ENCODE peak calls at places on chromosomes 1 and 21, in seven cellular contexts. G, C, J, P, L, Q and H are unnamed samples.

GRCh38 chr21:41597227-41597626 is 89.3 kb upstream of the TMPRSS2 start:
- DNase-seq in G (no peak), C (no peak), Q (no peak), L (no peak), P (no peak), J (no peak), H (no peak)

GRCh38 chr1:20507564-20508410 is at the start of gene MUL1:
- DNase-seq in Q (peak), P (peak), C (peak), L (peak), G (no peak), J (peak), H (peak)

GRCh38 chr1:116984406-116985160 is 17.0 kb upstream of the CD101 start:
- DNase-seq in J (no peak), L (no peak), Q (no peak), G (no peak), P (no peak), C (no peak), H (no peak)

GRCh38 chr1:3440711-3441389 is 13.6 kb upstream of the ARHGEF16 start:
- DNase-seq in G (no peak), C (no peak), J (no peak), L (no peak), P (no peak), Q (no peak), H (no peak)

GRCh38 chr1:23369335-23370013 is at the start of gene ZNF436:
- DNase-seq in G (peak), C (peak), P (peak), J (peak), Q (peak), L (peak), H (peak)

GRCh38 chr1:186925881-186926676 is 97.3 kb downstream of the PLA2G4A start:
- DNase-seq in Q (no peak), J (no peak), L (no peak), C (no peak), G (no peak), P (no peak), H (no peak)

GRCh38 chr1:32242341-32242851 is 4.6 kb upstream of the FAM167B start:
- DNase-seq in J (peak), C (no peak), Q (no peak), G (no peak), P (no peak), L (no peak), H (no peak)

GRCh38 chr1:4483031-4483625 is 171.3 kb upstream of the AJAP1 start:
- DNase-seq in L (no peak), C (no peak), J (no peak), Q (no peak), P (no peak), G (no peak), H (no peak)

GRCh38 chr1:72284398-72285073 is 2.2 kb upstream of the NEGR1 start:
- DNase-seq in L (peak), P (peak), Q (no peak), C (peak), G (peak), J (peak), H (no peak)

GRCh38 chr21:27532081-27532480 is 565.2 kb upstream of the ADAMTS5 start:
- DNase-seq in G (no peak), C (no peak), J (no peak), L (no peak), P (no peak), Q (no peak), H (no peak)

GRCh38 chr1:58818075-58818474 is 34.2 kb upstream of the JUN start:
- DNase-seq in J (no peak), G (no peak), L (peak), C (peak), Q (no peak), P (no peak), H (no peak)

GRCh38 chr1:183243190-183244065 is 57.4 kb downstream of the LAMC2 start:
- DNase-seq in C (no peak), L (no peak), P (no peak), G (no peak), J (peak), Q (no peak), H (no peak)

GRCh38 chr1:203607169-203607873 is 19.3 kb upstream of the ATP2B4 start:
- DNase-seq in L (peak), Q (peak), C (peak), G (peak), P (no peak), J (peak), H (peak)

GRCh38 chr1:3265800-3266485 is 188.5 kb upstream of the ARHGEF16 start:
- DNase-seq in J (no peak), L (no peak), C (no peak), G (no peak), Q (no peak), P (peak), H (no peak)

GRCh38 chr1:210298936-210299335 is 29.8 kb upstream of the HHAT start:
- DNase-seq in P (no peak), J (no peak), G (no peak), L (no peak), Q (no peak), C (no peak), H (no peak)

GRCh38 chr1:192784395-192784794 is 24.4 kb upstream of the RGS2 start:
- DNase-seq in G (no peak), P (no peak), L (no peak), Q (no peak), C (no peak), J (no peak), H (no peak)

GRCh38 chr21:38631171-38631570 is 132.9 kb upstream of the ERG start:
- DNase-seq in P (no peak), L (no peak), J (no peak), G (no peak), Q (no peak), C (no peak), H (no peak)

GRCh38 chr1:54585181-54586066 is 37.4 kb downstream of the ACOT11 start:
- DNase-seq in Q (no peak), J (peak), C (no peak), P (no peak), L (no peak), G (no peak), H (no peak)

GRCh38 chr21:42047821-42048613 is 23.1 kb upstream of the UMODL1 start:
- DNase-seq in L (peak), C (peak), P (no peak), Q (no peak), J (peak), G (no peak), H (no peak)

GRCh38 chr1:15510611-15511405 is 13.2 kb downstream of the CASP9 start:
- DNase-seq in G (no peak), L (no peak), C (no peak), J (no peak), P (no peak), Q (no peak), H (no peak)

GRCh38 chr1:227947678-227948492 is at the start of gene WNT9A:
- DNase-seq in Q (no peak), C (peak), J (peak), P (no peak), G (no peak), L (no peak), H (no peak)

GRCh38 chr1:145706282-145706681 is 886 bp downstream of the PDZK1 start:
- DNase-seq in Q (no peak), G (no peak), C (peak), L (no peak), P (no peak), J (no peak), H (no peak)

GRCh38 chr1:64663654-64664053 is 81.2 kb upstream of the RAVER2 start:
- DNase-seq in L (no peak), C (no peak), Q (no peak), P (peak), J (no peak), G (peak), H (no peak)

GRCh38 chr21:36429672-36430546 is 44.7 kb downstream of the CHAF1B start:
- DNase-seq in Q (peak), J (peak), L (peak), G (no peak), P (peak), C (peak), H (peak)

GRCh38 chr1:163410073-163410522 is 88.3 kb downstream of the NUF2 start:
- DNase-seq in G (peak), J (peak), C (no peak), P (peak), L (peak), Q (no peak), H (peak)

GRCh38 chr1:147600119-147601111 is 59.1 kb downstream of the BCL9 start:
- DNase-seq in G (no peak), C (no peak), L (no peak), P (peak), Q (no peak), J (no peak), H (no peak)

GRCh38 chr1:157289001-157289400 is 150.8 kb upstream of the ETV3 start:
- DNase-seq in L (no peak), J (no peak), C (no peak), P (no peak), Q (no peak), G (no peak), H (no peak)

GRCh38 chr1:97379387-97380075 is 541.3 kb downstream of the DPYD start:
- DNase-seq in L (peak), G (no peak), Q (no peak), J (no peak), P (no peak), C (no peak), H (no peak)

GRCh38 chr1:81409262-81409661 is 391.5 kb upstream of the ADGRL2 start:
- DNase-seq in G (no peak), P (no peak), Q (no peak), J (no peak), L (no peak), C (no peak), H (no peak)

GRCh38 chr1:111600295-111600694 is 19.3 kb upstream of the RAP1A start:
- DNase-seq in J (no peak), G (no peak), Q (no peak), L (no peak), P (no peak), C (no peak), H (no peak)

GRCh38 chr1:204359474-204360255 is at the start of gene PLEKHA6:
- DNase-seq in G (peak), C (peak), J (peak), Q (no peak), L (no peak), P (peak), H (no peak)

GRCh38 chr21:42624095-42624830 is 29.2 kb upstream of the PDE9A start:
- DNase-seq in P (no peak), J (no peak), C (no peak), G (no peak), Q (no peak), L (no peak), H (no peak)

GRCh38 chr1:202861420-202862121 is 27.4 kb downstream of the RABIF start:
- DNase-seq in L (peak), J (peak), P (peak), C (peak), G (no peak), Q (no peak), H (no peak)

GRCh38 chr1:245197121-245197520 is 42.3 kb downstream of the KIF26B start:
- DNase-seq in C (no peak), P (peak), G (no peak), J (no peak), L (no peak), Q (no peak), H (no peak)
- H3K27ac ChIP-seq in C (peak), P (no peak), G (no peak), J (no peak), L (no peak), Q (no peak), H (no peak)

GRCh38 chr1:218584418-218585155 is 239.5 kb downstream of the TGFB2 start:
- DNase-seq in G (no peak), J (no peak), C (no peak), Q (no peak), L (no peak), P (peak), H (no peak)
- H3K27ac ChIP-seq in G (no peak), J (no peak), C (no peak), Q (no peak), L (no peak), P (no peak), H (no peak)

DNA sequence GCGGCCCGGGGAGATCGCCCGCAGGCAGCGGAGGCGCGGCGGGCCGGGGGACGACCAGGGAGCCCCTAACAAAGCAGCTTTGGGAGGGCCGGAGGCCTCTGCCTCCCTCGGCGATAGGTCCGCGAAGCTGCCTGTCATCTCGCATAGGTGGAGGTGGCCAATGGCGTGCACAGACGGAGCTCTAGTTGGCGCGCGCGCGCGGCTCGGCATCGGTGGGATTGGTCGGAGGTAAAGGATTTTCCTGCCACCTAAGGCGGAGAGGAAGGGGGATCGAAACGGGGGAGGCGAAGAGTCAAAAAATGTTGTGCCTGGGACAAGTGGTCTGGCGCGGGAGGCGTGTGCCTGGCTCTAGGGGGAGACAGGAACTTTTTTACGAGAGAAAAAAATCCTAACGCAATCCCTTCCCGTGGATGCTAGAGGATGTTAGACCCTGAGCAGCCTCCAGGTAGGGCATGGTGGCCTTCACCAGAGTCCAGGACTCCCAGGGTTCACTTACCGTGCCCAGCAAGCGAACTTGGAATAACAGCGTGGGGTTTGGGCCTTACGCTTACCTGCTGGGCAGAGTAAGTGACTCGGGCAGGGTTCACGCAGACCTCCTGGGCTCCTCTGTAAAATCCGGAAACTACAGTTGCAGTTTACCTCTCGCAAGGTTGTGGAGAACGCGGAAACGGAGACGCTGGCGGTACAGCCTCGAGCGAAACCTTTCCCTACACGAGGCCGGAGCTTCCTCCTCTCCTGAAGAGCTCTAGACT is 99.9 kb upstream of the SOD1 start:
- DNase-seq in L (peak), J (peak), P (peak), Q (peak), C (peak), G (peak), H (peak)
- H3K27ac ChIP-seq in L (no peak), J (no peak), P (peak), Q (no peak), C (no peak), G (peak), H (peak)

DNA sequence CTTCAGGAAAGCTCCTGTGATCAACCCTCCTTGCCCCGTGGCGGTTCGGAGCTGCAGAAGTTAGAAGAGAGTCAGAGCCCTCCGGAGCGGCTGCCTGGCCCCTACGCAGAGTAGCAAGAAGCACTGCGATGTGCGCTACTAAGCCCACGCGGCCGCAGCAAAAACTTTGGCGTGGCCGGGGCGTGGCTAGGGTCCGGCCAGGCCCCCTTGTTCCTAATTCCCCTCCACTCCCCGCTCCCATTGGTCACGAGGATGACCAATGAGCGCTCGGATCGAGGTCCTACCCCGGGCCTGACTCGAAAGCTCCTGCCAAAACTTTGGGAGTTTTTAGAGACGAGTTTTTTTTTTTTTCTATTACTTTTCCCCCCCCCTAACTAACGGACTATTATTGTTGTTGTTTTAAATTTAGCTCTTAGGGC is at the start of gene HLX:
- DNase-seq in L (peak), C (peak), P (peak), J (peak), G (no peak), Q (no peak), H (no peak)
- H3K27ac ChIP-seq in L (peak), C (peak), P (peak), J (peak), G (no peak), Q (no peak), H (no peak)

GRCh38 chr1:229988534-229988933 is 78.5 kb upstream of the GALNT2 start:
- DNase-seq in P (no peak), G (no peak), J (no peak), Q (no peak), L (no peak), C (no peak), H (no peak)

GRCh38 chr1:229984310-229984991 is 82.6 kb upstream of the GALNT2 start:
- DNase-seq in L (no peak), P (no peak), G (no peak), C (no peak), J (no peak), Q (no peak), H (no peak)

GRCh38 chr1:229987953-229988352 is 79.1 kb upstream of the GALNT2 start:
- DNase-seq in Q (no peak), C (no peak), J (no peak), L (no peak), G (no peak), P (no peak), H (no peak)

GRCh38 chr1:229986737-229987364 is 80.2 kb upstream of the GALNT2 start:
- DNase-seq in P (no peak), C (no peak), J (no peak), L (no peak), G (no peak), Q (no peak), H (no peak)

DNA sequence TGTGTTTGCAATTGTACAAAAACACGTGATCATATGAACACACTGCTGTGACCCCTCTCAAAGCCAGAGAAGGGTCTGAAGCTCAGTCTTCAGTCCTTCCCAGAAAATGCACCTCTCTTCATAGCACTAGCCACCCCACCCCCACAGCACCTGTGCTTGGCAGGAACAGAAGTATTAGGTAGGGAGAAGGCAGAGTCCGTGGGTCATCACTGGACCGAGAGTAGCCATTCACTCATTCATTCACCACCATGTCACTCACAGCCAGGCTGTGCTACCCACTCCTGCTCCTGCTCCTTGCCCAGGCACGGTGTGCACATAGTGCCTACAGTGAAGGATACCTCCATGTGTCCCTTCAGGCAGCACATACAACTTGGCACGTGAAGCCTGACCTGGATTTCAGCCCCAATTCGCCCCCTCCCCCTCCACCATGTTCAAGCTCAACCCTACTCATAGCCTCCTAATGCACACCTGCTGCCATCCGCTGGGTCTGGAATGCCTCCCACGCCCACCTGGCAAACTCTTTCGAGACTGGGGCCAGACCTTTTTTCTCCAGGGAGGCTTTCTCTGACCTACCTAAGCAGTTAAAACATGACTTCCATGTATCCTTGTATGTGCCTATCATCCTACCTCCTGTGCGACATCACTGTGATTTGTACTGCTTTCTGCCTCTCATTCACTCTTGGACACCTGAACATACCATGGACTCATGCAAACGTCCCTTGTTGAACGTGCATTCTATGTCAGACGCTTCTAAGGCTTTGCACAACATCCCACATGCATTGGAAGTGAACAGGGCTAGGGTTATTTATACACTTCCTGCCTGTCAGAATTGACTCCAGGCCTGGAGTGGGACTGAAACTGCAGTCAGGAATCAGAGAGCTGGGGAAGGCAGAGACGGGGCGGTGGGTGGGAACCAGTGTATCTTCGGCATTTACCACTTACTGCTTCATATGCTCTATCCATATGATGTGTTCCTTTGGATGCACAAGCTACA is 81.7 kb upstream of the GALNT2 start:
- DNase-seq in Q (no peak), J (no peak), L (no peak), C (no peak), G (no peak), P (no peak), H (no peak)
- H3K27ac ChIP-seq in Q (no peak), J (no peak), L (no peak), C (no peak), G (no peak), P (no peak), H (no peak)